ENCODE peak calls at places on chromosomes 1 and 21, in five cellular contexts. C, B, W, X and O are unnamed samples.

GRCh38 chr1:200248541-200248940 is 161.3 kb downstream of the ZNF281 start:
- DNase-seq in C (no peak), B (no peak), W (no peak), X (no peak), O (no peak)

GRCh38 chr1:71303617-71304041 is 222.8 kb upstream of the ZRANB2 start:
- DNase-seq in C (no peak), B (no peak), W (no peak), X (no peak), O (no peak)

GRCh38 chr1:183411091-183411490 is 7.1 kb downstream of the NMNAT2 start:
- DNase-seq in C (no peak), B (no peak), W (no peak), X (no peak), O (no peak)

GRCh38 chr1:177571076-177571475 is 398.8 kb downstream of the SEC16B start:
- DNase-seq in C (no peak), B (no peak), W (no peak), X (no peak), O (no peak)

GRCh38 chr1:229285424-229285823 is 14.5 kb downstream of the RAB4A start:
- DNase-seq in C (no peak), B (no peak), W (no peak), X (no peak), O (no peak)

GRCh38 chr1:118254001-118254400 is 69.0 kb upstream of the SPAG17 start:
- DNase-seq in C (no peak), B (no peak), W (no peak), X (no peak), O (no peak)

GRCh38 chr1:118928739-118929554 is 59.2 kb downstream of the TBX15 start:
- DNase-seq in C (no peak), B (no peak), W (peak), X (no peak), O (no peak)

GRCh38 chr1:214935258-214935657 is 147.3 kb upstream of the KCNK2 start:
- DNase-seq in C (no peak), B (no peak), W (no peak), X (no peak), O (no peak)

GRCh38 chr21:34968414-34969333 is 80.4 kb downstream of the RUNX1 start:
- DNase-seq in C (no peak), B (no peak), W (no peak), X (no peak), O (no peak)

GRCh38 chr1:19430121-19431068 is 54.9 kb downstream of the CAPZB start:
- DNase-seq in C (no peak), B (no peak), W (no peak), X (no peak), O (no peak)

GRCh38 chr1:9066945-9067807 is 2.3 kb downstream of the SLC2A5 start:
- DNase-seq in C (no peak), B (no peak), W (peak), X (no peak), O (no peak)

GRCh38 chr1:1001631-1002300 is 1.9 kb upstream of the HES4 start:
- DNase-seq in C (peak), B (no peak), W (peak), X (no peak), O (peak)

GRCh38 chr1:5225687-5226389 is 571.4 kb downstream of the AJAP1 start:
- DNase-seq in C (no peak), B (peak), W (no peak), X (no peak), O (no peak)

GRCh38 chr1:162626733-162627132 is 5.5 kb upstream of the DDR2 start:
- DNase-seq in C (no peak), B (no peak), W (no peak), X (no peak), O (no peak)

GRCh38 chr1:78855258-78855657 is 151.3 kb downstream of the ADGRL4 start:
- DNase-seq in C (no peak), B (no peak), W (no peak), X (peak), O (no peak)

GRCh38 chr1:241592273-241592958 is 47.8 kb downstream of the CHML start:
- DNase-seq in C (no peak), B (no peak), W (no peak), X (peak), O (no peak)

GRCh38 chr1:30701266-30701650 is 22.1 kb downstream of the MATN1 start:
- DNase-seq in C (no peak), B (no peak), W (no peak), X (no peak), O (no peak)

GRCh38 chr1:30698401-30698981 is 24.9 kb downstream of the MATN1 start:
- DNase-seq in C (no peak), B (no peak), W (no peak), X (no peak), O (no peak)

GRCh38 chr1:30699762-30700161 is 23.6 kb downstream of the MATN1 start:
- DNase-seq in C (no peak), B (no peak), W (no peak), X (no peak), O (no peak)

GRCh38 chr1:30702823-30703222 is 20.6 kb downstream of the MATN1 start:
- DNase-seq in C (no peak), B (no peak), W (no peak), X (no peak), O (no peak)

GRCh38 chr1:30700528-30701265 is 22.7 kb downstream of the MATN1 start:
- DNase-seq in C (no peak), B (no peak), W (peak), X (no peak), O (no peak)
- TF ChIP-seq POLR2AphosphoS5 in C (no peak), B (no peak), W (no peak), X (no peak), O (no peak)

GRCh38 chr1:32351077-32351858 is 11.0 kb downstream of the FAM229A start:
- DNase-seq in C (peak), B (peak), W (peak), X (peak), O (peak)
- TF ChIP-seq POLR2A in C (no peak), B (peak), W (peak), X (peak), O (peak)

DNA sequence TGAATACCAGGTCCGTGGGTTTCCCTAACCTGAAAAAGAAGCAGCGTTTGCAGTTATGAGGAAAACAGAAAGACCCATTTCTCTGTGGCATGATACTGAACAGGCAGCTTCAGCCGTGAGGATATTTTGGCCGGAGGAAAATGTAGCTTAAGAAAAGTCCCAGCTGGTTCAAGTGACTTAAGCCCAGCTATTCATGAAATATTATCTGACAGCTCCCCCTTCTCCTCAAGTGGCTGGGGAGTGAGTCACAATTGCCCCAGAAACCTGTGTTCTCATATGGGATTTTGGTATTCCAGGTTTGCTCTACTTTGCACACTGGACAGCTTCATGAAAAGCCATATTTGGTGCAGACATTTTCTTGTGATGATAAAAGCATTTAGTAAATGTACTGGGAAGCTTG is 47.8 kb downstream of the ROR1 start:
- DNase-seq in C (no peak), B (no peak), W (no peak), X (no peak), O (no peak)
- TF ChIP-seq TAF1 in C (no peak), B (no peak), W (no peak), X (no peak), O (no peak)

DNA sequence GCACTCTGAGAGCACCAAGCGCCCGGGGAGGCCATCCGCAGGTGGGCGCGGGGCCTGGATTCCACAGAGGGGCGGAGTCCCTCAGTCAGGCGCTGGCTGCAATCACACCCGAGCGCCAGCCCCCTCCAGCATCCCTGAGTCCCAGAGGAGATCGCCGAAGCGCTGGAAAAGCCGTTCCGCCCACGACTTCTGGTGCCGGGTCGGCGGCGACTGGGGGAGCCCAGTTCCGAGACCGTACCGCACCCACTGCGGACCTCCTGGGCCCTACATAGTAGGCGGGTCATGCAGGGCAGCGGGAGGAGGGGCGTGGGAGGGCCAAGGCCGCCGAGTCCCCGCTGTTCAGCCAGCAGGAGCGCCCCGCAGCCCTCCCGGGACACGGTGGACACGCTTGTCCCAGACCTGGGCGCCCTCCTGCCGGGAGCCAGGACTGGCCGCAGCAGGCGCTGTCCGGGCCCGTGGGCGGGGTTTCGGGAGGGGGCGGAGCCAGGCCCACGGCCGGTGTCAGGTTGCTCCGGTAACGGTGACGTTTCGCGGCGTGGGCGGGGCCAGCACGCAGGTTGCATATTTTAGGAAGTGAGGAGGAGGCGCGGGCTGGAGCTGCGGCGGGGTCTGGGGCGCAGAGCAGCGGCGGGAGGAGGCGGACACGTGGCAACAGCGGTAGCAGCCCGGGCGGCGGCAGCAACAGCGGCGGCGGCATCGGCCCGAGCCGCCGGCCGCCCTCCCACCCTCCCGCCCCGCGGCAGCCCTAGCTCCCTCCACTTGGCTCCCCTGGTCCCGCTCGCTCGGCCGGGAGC is at the start of gene ATP1A1:
- DNase-seq in C (peak), B (peak), W (peak), X (peak), O (peak)
- TF ChIP-seq POLR2AphosphoS5 in C (peak), B (peak), W (peak), X (peak), O (peak)

DNA sequence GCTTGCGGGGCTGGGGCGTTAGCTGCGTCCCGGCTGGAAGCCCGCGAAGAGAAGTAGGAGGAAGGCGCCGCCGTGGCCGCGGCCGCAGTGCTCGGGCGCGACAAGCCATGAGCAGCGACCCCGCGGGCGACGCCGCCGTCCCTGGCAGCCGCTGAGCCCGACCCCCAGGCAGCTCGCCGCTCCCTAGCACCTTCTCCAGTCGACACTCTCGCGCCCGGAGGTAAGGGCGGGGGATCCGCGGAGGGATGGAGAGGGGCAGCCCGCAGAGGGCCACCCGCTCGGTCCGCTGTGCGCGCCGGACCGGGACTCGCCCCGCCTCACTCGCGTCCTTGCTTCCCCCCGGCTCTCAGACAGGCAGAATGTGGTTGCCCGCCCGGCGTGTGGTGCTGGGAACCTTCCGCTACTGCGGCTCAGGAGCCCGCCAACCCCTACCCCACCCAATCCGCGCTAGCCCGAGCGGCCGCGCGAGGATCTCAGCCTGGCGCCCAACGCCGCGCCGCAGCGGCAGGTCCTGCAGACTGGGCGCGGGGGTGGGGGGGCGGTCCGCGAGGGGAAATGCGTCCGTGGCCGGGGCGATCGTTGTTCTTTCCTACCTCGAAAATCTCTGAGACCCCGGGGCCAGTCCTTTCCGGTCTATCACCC is at the start of gene LRRC8C:
- DNase-seq in C (peak), B (no peak), W (peak), X (no peak), O (peak)
- TF ChIP-seq POLR2A in C (no peak), B (no peak), W (peak), X (peak), O (no peak)

GRCh38 chr21:42220138-42220701 is 1.3 kb downstream of the ABCG1 start:
- DNase-seq in C (no peak), B (no peak), W (no peak), X (no peak), O (peak)
- TF ChIP-seq TAF1 in C (no peak), B (no peak), W (no peak), X (no peak), O (no peak)